ENCODE peak calls at places on chromosome 22, in four cellular contexts. D is cardiac muscle cell, S is mammary epithelial cell, Z is tibial nerve. X is an unnamed sample.

GRCh38 chr22:48566741-48567140 is 1260.9 kb downstream of the BRD1 start:
- DNase-seq in D (no peak), Z (no peak), S (no peak), X (no peak)

GRCh38 chr22:40588726-40589125 is 47.8 kb downstream of the MRTFA start:
- DNase-seq in S (peak; percentile 65), Z (no peak), D (peak; percentile 85), X (peak; percentile 27)

GRCh38 chr22:27101288-27101687 is 443.9 kb downstream of the MIAT start:
- DNase-seq in S (no peak), D (no peak), Z (no peak), X (no peak)

GRCh38 chr22:44642096-44642644 is 59.8 kb upstream of the PRR5 start:
- DNase-seq in D (peak; percentile 22), S (no peak), Z (no peak), X (no peak)

GRCh38 chr22:32119568-32120235 is 39.4 kb downstream of the C22orf42 start:
- DNase-seq in D (no peak), Z (no peak), S (no peak), X (no peak)

GRCh38 chr22:25966448-25966913 is 202.8 kb upstream of the SEZ6L start:
- DNase-seq in S (no peak), D (no peak), Z (no peak), X (peak; percentile 72)

GRCh38 chr22:37716708-37717107 is 19.9 kb downstream of the TRIOBP start:
- DNase-seq in Z (no peak), D (no peak), S (peak; percentile 80), X (peak; percentile 32)

GRCh38 chr22:30607939-30608338 is 965 bp downstream of the TCN2 start:
- DNase-seq in Z (no peak), D (no peak), S (no peak), X (no peak)

GRCh38 chr22:37735054-37735453 is 38.2 kb downstream of the TRIOBP start:
- DNase-seq in S (no peak), Z (no peak), D (no peak), X (no peak)

GRCh38 chr22:33780761-33781160 is 139.5 kb downstream of the LARGE1 start:
- DNase-seq in D (no peak), Z (no peak), S (no peak), X (no peak)

GRCh38 chr22:33579448-33580093 is 340.7 kb downstream of the LARGE1 start:
- DNase-seq in Z (peak; percentile 16), S (peak; percentile 28), D (peak; percentile 53), X (peak; percentile 30)

GRCh38 chr22:46762238-46763050 is at the start of gene TBC1D22A:
- DNase-seq in D (peak; percentile 96), Z (peak; percentile 90), S (peak; percentile 88), X (peak; percentile 97)
- H3K4me1 ChIP-seq in D (peaks cover 9% of the 10 kb centered on the region), Z (peaks cover 27% of the 10 kb centered on the region), S (peaks cover 11% of the 10 kb centered on the region), X (peaks cover 4% of the 10 kb centered on the region)

DNA sequence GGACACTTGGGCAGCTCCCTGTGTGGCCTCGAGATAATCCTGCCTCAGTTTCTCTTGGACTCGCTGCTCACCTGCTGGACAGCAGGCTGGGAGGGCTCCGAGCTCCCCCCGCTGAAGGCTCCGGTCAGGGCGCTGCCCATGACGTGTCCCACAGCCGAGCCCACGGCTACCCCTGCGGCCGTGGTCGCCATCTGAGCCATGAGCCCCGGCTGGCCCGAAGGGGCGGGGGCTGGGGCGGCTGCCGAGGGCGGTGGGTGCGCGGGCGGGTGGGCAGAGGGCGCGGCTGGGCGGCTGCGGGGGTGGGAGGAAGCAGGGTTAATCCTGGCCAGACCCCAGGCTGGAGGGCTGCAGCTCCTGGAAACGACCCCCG is 484 bp downstream of the CHCHD10 start:
- DNase-seq in S (no peak), D (no peak), Z (no peak), X (no peak)
- H3K4me1 ChIP-seq in S (peaks cover 15% of the 10 kb centered on the region), D (peaks cover 26% of the 10 kb centered on the region), Z (peaks cover 1% of the 10 kb centered on the region), X (peaks cover 52% of the 10 kb centered on the region)

DNA sequence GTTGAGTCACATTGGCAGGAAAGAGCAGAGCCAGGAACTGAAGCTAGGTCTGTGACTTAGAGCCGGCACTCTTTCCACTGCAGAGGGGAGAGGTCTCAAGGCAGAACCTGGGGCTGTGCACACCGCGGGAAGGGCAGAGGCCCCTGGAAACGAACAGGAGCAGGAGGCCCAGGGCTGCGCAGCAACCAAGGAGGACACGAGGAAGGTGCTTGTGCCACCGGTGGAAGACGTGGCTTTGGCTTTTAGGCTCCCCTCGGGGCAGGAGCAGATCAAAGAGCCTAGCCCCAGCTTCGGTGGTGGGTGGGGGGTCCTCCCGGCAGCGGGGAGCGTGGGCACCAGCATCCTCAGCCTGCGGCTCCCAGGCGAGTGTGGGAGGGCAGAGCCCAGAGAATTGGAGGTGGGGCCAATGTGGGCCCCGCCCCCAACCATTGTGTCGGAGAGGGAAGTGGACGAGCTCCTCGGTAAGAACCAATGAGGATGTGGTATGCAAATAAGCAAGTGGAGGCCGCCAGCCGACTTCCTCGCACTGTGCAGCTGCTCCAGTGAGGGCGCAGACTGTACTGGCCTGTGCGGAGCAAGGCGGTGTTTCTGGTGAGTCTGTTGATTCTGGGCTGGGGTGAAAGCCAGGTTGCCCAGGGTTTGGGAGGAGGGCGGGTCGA is at the start of gene CCDC116:
- DNase-seq in S (no peak), D (no peak), Z (no peak), X (peak; percentile 91)
- H3K4me1 ChIP-seq in S (peaks cover 16% of the 10 kb centered on the region), D (no peaks in the 10 kb centered on the region), Z (no peaks in the 10 kb centered on the region), X (peaks cover 9% of the 10 kb centered on the region)

GRCh38 chr22:41847300-41847699 is 14.4 kb downstream of the SREBF2 start:
- DNase-seq in D (no peak), S (peak; percentile 32), Z (no peak), X (no peak)
- H3K4me1 ChIP-seq in D (peaks cover 36% of the 10 kb centered on the region), S (peaks cover 30% of the 10 kb centered on the region), Z (peaks cover 49% of the 10 kb centered on the region), X (peaks cover 31% of the 10 kb centered on the region)

DNA sequence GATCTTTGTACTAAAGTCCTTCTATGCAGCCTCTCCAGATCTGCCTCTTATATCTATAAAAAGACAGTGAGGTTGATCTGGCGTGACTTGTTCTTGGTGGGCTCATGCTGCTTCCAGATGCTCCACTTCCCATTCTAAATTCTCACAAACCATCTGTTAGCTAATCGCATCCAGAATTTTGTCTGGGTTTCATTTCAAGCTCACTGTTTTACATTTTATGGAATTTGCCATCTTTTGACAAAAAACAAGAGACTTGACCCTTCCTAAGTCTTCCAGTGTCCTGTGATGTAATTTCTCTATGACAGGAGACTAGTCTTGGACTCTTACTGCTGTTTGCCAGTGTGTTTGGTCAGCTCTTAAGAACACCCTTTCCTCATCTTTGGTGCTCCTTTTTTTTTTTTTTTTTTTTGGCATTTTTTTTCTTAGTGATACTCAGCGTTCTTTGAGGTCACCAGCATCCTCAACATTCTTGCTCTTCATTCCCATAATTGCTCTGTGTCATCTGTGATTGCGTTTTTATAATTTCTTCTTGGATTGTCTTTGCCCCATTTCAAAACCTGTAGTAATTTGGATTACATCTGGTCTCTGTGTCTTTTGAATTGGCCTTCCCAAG is 23.1 kb downstream of the CRKL start:
- DNase-seq in D (no peak), Z (no peak), S (no peak), X (peak; percentile 54)
- H3K4me1 ChIP-seq in D (peaks cover 13% of the 10 kb centered on the region), Z (peaks cover 26% of the 10 kb centered on the region), S (peaks cover 17% of the 10 kb centered on the region), X (peaks cover 11% of the 10 kb centered on the region)

DNA sequence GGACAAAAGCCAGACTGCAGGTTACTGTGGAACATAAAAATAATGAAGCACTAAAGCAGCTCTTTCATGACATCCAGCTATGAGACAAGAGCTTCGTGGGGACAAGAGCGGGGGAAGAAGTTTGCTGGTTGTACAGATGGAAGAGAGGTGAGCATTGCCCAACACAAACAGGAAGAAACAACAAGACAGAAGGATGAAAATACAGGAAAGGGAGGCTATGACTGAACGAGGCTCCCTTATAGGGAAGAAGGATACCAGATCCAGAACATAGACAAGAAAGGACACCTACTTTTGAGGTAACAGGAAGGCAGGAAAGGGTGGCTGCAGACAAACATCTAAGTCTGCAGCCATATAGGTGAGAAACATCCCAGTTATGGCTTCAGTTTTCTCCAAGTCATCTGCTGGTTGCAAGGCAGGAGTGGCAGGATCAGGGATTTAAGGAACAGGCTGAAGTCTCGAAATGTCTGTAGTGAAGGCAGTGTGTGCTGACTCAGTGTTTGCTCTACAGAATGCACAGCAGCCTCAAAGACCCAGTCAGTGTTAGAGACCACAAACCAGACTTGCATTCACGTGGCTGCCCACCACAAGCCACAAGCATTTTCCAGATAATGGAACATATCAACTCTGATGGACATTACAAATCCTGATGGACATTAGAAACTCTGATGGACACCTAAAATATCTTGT is 1.9 kb downstream of the CLTCL1 start:
- DNase-seq in Z (no peak), S (peak; percentile 67), D (peak; percentile 79), X (no peak)
- H3K4me1 ChIP-seq in Z (peaks cover 9% of the 10 kb centered on the region), S (peaks cover 51% of the 10 kb centered on the region), D (no peaks in the 10 kb centered on the region), X (peaks cover 8% of the 10 kb centered on the region)

GRCh38 chr22:39299829-39300178 is 19.6 kb downstream of the RPL3 start:
- DNase-seq in S (peak; percentile 43), Z (no peak), D (no peak), X (no peak)
- H3K4me1 ChIP-seq in S (peaks cover 39% of the 10 kb centered on the region), Z (peaks cover 36% of the 10 kb centered on the region), D (peaks cover 15% of the 10 kb centered on the region), X (no peaks in the 10 kb centered on the region)

DNA sequence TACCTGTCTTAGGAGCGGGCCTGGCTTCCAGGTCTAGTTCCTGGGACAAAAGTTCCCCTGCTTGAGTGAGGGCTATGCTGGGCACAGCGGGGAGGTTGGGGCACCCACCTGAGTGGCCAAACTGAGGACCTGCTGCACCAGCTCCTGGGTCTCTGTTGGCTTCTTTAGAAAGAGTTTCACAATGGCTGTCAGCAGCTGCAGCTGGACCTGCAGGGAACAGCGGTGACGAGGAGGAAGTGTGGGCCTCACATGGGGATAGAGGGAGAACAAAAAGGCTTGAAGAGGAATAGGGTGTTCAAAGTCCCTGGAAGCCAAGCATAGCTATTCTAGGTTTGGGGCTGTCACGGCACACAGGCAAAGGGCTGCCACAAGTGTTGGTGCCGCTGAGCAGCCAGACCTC is 26.7 kb upstream of the RASL10A start:
- DNase-seq in S (no peak), D (no peak), Z (no peak), X (no peak)
- H3K4me1 ChIP-seq in S (peaks cover 47% of the 10 kb centered on the region), D (peaks cover 30% of the 10 kb centered on the region), Z (no peaks in the 10 kb centered on the region), X (no peaks in the 10 kb centered on the region)

DNA sequence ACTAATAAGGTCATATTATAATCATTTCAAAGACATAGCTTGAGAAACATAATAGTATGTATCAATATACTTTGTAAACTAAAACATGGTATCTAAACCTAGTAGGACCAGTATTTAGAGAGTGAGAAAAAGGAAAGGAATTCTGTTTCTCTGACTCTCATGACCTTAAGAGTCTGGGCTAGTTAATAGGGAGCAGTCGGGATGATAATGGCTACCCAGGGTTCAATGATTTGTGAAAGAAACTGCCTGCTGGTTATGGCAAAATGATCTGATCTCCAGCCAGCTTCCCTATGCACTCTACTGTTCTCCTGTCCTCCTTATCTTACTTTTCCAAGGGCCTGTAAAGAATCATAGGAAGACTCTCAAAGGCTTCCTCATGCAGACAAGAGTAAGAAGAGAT is 193.1 kb upstream of the PITPNB start:
- DNase-seq in Z (no peak), D (no peak), S (no peak), X (no peak)
- H3K4me1 ChIP-seq in Z (no peaks in the 10 kb centered on the region), D (peaks cover 15% of the 10 kb centered on the region), S (peaks cover 23% of the 10 kb centered on the region), X (peaks cover 19% of the 10 kb centered on the region)

GRCh38 chr22:50012201-50013181 is at the start of gene IL17REL:
- DNase-seq in Z (no peak), S (no peak), D (peak; percentile 22), X (peak; percentile 37)
- H3K4me1 ChIP-seq in Z (no peaks in the 10 kb centered on the region), S (peaks cover 18% of the 10 kb centered on the region), D (no peaks in the 10 kb centered on the region), X (peaks cover 11% of the 10 kb centered on the region)